ENCODE peak calls at places on chromosomes 5 and 9, in six cellular contexts. Z is NCI-H187 treated with DMSO at 0.1 percent for 48 hours; W is effector CD4-positive, alpha-beta T cell; D is NT2/D1; A is dorsolateral prefrontal cortex; G is Calu3. O is an unnamed sample.

GRCh38 chr5:135714126-135714894 is 120.2 kb upstream of the SLC25A48 start:
- DNase-seq in Z (no peak), W (no peak), D (no peak), A (no peak), G (no peak), O (no peak)

GRCh38 chr9:133854785-133855184 is 116.6 kb upstream of the SARDH start:
- DNase-seq in Z (no peak), W (no peak), D (no peak), A (no peak), G (no peak), O (no peak)

GRCh38 chr5:56101180-56101579 is 106.4 kb upstream of the IL6ST start:
- DNase-seq in Z (no peak), W (no peak), D (no peak), A (no peak), G (no peak), O (no peak)

GRCh38 chr9:14935917-14936316 is 25.7 kb upstream of the FREM1 start:
- DNase-seq in Z (no peak), W (no peak), D (no peak), A (no peak), G (no peak), O (no peak)

GRCh38 chr5:149358294-149358651 is 427 bp downstream of the PCYOX1L start:
- DNase-seq in Z (no peak), W (peak), D (no peak), A (peak), G (peak), O (peak)

GRCh38 chr5:173848986-173849596 is 39.1 kb upstream of the CPEB4 start:
- DNase-seq in Z (no peak), W (no peak), D (no peak), A (no peak), G (no peak), O (no peak)

GRCh38 chr5:143002459-143003327 is 232.5 kb downstream of the ARHGAP26 start:
- DNase-seq in Z (no peak), W (peak), D (no peak), A (no peak), G (peak), O (peak)

GRCh38 chr5:113061851-113062631 is 85.4 kb downstream of the DCP2 start:
- DNase-seq in Z (no peak), W (no peak), D (no peak), A (no peak), G (no peak), O (no peak)

GRCh38 chr9:115944166-115944948 is 209.2 kb upstream of the PAPPA start:
- DNase-seq in Z (no peak), W (no peak), D (no peak), A (no peak), G (no peak), O (no peak)

GRCh38 chr5:151150484-151151262 is 6.9 kb downstream of the ANXA6 start:
- DNase-seq in Z (no peak), W (peak), D (no peak), A (no peak), G (no peak), O (peak)

GRCh38 chr9:137054932-137055384 is 1.1 kb upstream of the ENTPD2 start:
- DNase-seq in Z (no peak), W (no peak), D (no peak), A (no peak), G (no peak), O (no peak)

GRCh38 chr5:60507687-60508086 is 192.3 kb downstream of the DEPDC1B start:
- DNase-seq in Z (no peak), W (no peak), D (no peak), A (no peak), G (no peak), O (no peak)

GRCh38 chr9:114282926-114283325 is 40.0 kb upstream of the ORM1 start:
- DNase-seq in Z (no peak), W (no peak), D (no peak), A (no peak), G (no peak), O (no peak)

GRCh38 chr5:153147891-153148623 is 342.4 kb upstream of the GRIA1 start:
- DNase-seq in Z (no peak), W (no peak), D (peak), A (no peak), G (peak), O (no peak)

GRCh38 chr9:93303806-93304573 is 120.1 kb downstream of the WNK2 start:
- DNase-seq in Z (no peak), W (no peak), D (no peak), A (peak), G (no peak), O (no peak)

GRCh38 chr5:135930949-135931295 is 23.9 kb downstream of the LECT2 start:
- DNase-seq in Z (no peak), W (no peak), D (no peak), A (no peak), G (no peak), O (no peak)

GRCh38 chr5:163309850-163310365 is 127.5 kb upstream of the CCNG1 start:
- DNase-seq in Z (no peak), W (no peak), D (no peak), A (no peak), G (no peak), O (no peak)

GRCh38 chr5:134125195-134126015 is 10.9 kb downstream of the TCF7 start:
- DNase-seq in Z (no peak), W (no peak), D (no peak), A (no peak), G (peak), O (no peak)

GRCh38 chr5:172714491-172715420 is 56.2 kb downstream of the DUSP1 start:
- DNase-seq in Z (no peak), W (peak), D (no peak), A (peak), G (peak), O (peak)

GRCh38 chr5:73815631-73816030 is 189.6 kb downstream of the ARHGEF28 start:
- DNase-seq in Z (no peak), W (no peak), D (no peak), A (no peak), G (no peak), O (no peak)

GRCh38 chr5:113034182-113034773 is 57.7 kb downstream of the DCP2 start:
- DNase-seq in Z (no peak), W (no peak), D (no peak), A (no peak), G (no peak), O (no peak)

GRCh38 chr5:9932770-9933169 is 302.6 kb upstream of the TAS2R1 start:
- DNase-seq in Z (no peak), W (no peak), D (no peak), A (no peak), G (no peak), O (no peak)

GRCh38 chr5:137899493-137899892 is 10.2 kb downstream of the PKD2L2 start:
- DNase-seq in Z (no peak), W (no peak), D (no peak), A (no peak), G (no peak), O (no peak)

GRCh38 chr9:116000748-116001329 is 152.8 kb upstream of the PAPPA start:
- DNase-seq in Z (no peak), W (no peak), D (peak), A (no peak), G (peak), O (no peak)

O was measured in T follicular helper cell.